ENCODE peak calls at places on chromosomes 5 and 9, in seven cellular contexts. Y, N, B, J, E, D and T are unnamed samples.

GRCh38 chr5:78649220-78649700 is 688 bp upstream of the LHFPL2 start:
- DNase-seq in E (no peak), Y (peak; percentile 16), J (peak; percentile 31), N (no peak), D (no peak), B (no peak), T (no peak)

GRCh38 chr5:142881727-142882126 is 111.5 kb downstream of the ARHGAP26 start:
- DNase-seq in B (no peak), E (no peak), J (no peak), Y (no peak), N (no peak), D (no peak), T (no peak)

GRCh38 chr9:91245432-91246313 is 116.0 kb downstream of the AUH start:
- DNase-seq in E (peak; percentile 15), Y (no peak), D (no peak), B (no peak), N (peak; percentile 57), J (no peak), T (no peak)

GRCh38 chr9:134419684-134420076 is 93.4 kb downstream of the RXRA start:
- DNase-seq in E (no peak), J (no peak), N (no peak), Y (no peak), B (no peak), D (no peak), T (no peak)

GRCh38 chr5:77133061-77133758 is 46.1 kb upstream of the ZBED3 start:
- DNase-seq in N (peak; percentile 97), J (peak; percentile 75), D (peak; percentile 43), Y (peak; percentile 95), B (no peak), E (peak; percentile 92), T (no peak)

GRCh38 chr5:67045816-67046740 is 150.5 kb downstream of the CD180 start:
- DNase-seq in N (peak; percentile 39), Y (no peak), B (no peak), D (no peak), J (no peak), E (no peak), T (no peak)

GRCh38 chr5:117379521-117379920 is 804.9 kb upstream of the SEMA6A start:
- DNase-seq in D (no peak), N (no peak), E (no peak), J (no peak), Y (no peak), B (no peak), T (no peak)

GRCh38 chr5:118692811-118693342 is 295.5 kb downstream of the DTWD2 start:
- DNase-seq in D (no peak), Y (no peak), E (no peak), N (no peak), J (no peak), B (no peak), T (no peak)

GRCh38 chr5:171823269-171823668 is 37.7 kb downstream of the SMIM23 start:
- DNase-seq in E (no peak), J (no peak), B (no peak), Y (no peak), N (no peak), D (no peak), T (no peak)

DNA sequence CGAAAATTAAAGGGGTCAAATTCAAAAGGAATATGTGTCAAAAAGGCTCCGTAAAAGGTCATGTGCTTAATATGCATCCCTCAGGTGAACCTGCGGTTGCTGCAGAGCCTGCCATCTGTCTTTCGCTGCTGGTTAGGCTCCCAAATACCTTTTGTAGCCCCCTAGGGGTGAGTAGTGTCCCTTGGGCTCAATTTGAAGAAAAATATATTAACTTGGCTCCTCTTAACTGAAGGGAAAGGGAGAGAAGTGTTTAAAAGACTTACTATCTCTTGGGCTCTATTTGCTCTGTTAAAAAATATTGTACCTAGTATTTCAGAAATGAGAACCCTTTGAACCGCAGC is 176.5 kb upstream of the ADAMTSL1 start:
- DNase-seq in E (no peak), J (no peak), N (no peak), Y (no peak), D (no peak), B (no peak), T (no peak)
- H3K27ac ChIP-seq in E (no peak overlapping the region), J (no peak overlapping the region), N (no peak overlapping the region), Y (no peak overlapping the region), D (peak overlapping the region; percentile 31), B (no peak overlapping the region), T (no peak overlapping the region)

GRCh38 chr5:179572386-179572785 is 22.0 kb downstream of the RUFY1 start:
- DNase-seq in Y (no peak), B (no peak), D (no peak), E (no peak), N (no peak), J (no peak), T (no peak)

DNA sequence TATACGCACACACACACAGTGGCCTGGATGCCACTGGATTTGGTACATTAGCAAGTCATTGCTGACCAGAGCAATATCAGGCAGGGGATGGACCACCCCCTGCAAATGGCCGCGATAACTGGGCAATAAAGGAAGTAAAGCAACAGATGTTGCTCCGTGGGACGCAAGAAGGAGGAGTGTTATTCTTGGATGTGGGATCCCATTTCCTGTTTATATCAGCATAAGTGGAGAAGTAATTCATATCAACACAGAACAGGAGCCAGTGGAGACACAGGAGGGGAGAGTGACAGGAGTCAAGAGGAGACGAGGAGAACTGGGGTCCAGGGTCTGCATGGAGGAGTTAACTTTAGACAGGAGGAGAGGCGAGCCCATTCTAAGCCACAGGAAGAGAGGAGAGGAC is 18.4 kb downstream of the RUFY1 start:
- DNase-seq in N (peak; percentile 50), Y (no peak), J (no peak), B (no peak), E (no peak), D (no peak), T (no peak)
- H3K36me3 ChIP-seq in N (peaks cover 42% of the 10 kb centered on the region), Y (no peaks in the 10 kb centered on the region), J (peaks cover 86% of the 10 kb centered on the region), B (peaks cover 95% of the 10 kb centered on the region), E (peaks cover 23% of the 10 kb centered on the region), D (peaks cover 100% of the 10 kb centered on the region), T (peaks cover 41% of the 10 kb centered on the region)

GRCh38 chr5:93572773-93573626 is 8.0 kb downstream of the NR2F1-AS1 start:
- DNase-seq in N (no peak), Y (no peak), B (no peak), E (no peak), D (no peak), J (no peak), T (no peak)
- H3K4me1 ChIP-seq in N (peaks cover 18% of the 10 kb centered on the region), Y (peaks cover 19% of the 10 kb centered on the region), B (peaks cover 36% of the 10 kb centered on the region), E (peaks cover 35% of the 10 kb centered on the region), D (peaks cover 20% of the 10 kb centered on the region), J (no peaks in the 10 kb centered on the region), T (peaks cover 22% of the 10 kb centered on the region)

GRCh38 chr9:97556721-97557605 is 55.5 kb downstream of the TMOD1 start:
- DNase-seq in J (peak; percentile 76), D (peak; percentile 54), E (no peak), B (no peak), Y (peak; percentile 86), N (no peak), T (no peak)
- H3K27ac ChIP-seq in J (peak overlapping the region; percentile 91), D (peak overlapping the region; percentile 84), E (no peak overlapping the region), B (no peak overlapping the region), Y (peak overlapping the region; percentile 86), N (no peak overlapping the region), T (no peak overlapping the region)

GRCh38 chr5:96265487-96265886 is 167.6 kb downstream of the PCSK1 start:
- DNase-seq in B (no peak), N (no peak), E (no peak), D (no peak), Y (no peak), J (no peak), T (no peak)
- H3K36me3 ChIP-seq in B (no peaks in the 10 kb centered on the region), N (no peaks in the 10 kb centered on the region), E (no peaks in the 10 kb centered on the region), D (no peaks in the 10 kb centered on the region), Y (no peaks in the 10 kb centered on the region), J (no peaks in the 10 kb centered on the region), T (no peaks in the 10 kb centered on the region)